ENCODE peak calls at places on chromosomes 12 and 14, in six cellular contexts. Q is mucosa of descending colon; N is HFF-Myc; I is activated CD4-positive, alpha-beta T cell treated with anti-CD3 and anti-CD28 coated beads, Interleukin-2, amount 50 U/mL, for 1 hour; F is occipital lobe; T is NCI-H226. A is an unnamed sample.

GRCh38 chr14:65334765-65335411 is 77.6 kb upstream of the FUT8 start:
- DNase-seq in Q (no peak), N (no peak), I (no peak), F (no peak), T (no peak), A (no peak)

GRCh38 chr14:102232348-102232625 is 72.7 kb downstream of the MOK start:
- DNase-seq in Q (no peak), N (no peak), I (no peak), F (no peak), T (no peak), A (no peak)

GRCh38 chr12:45415393-45415817 is 199.5 kb downstream of the ANO6 start:
- DNase-seq in Q (no peak), N (peak; percentile 98), I (no peak), F (no peak), T (peak; percentile 99), A (no peak)

GRCh38 chr12:68611094-68611818 is 557 bp downstream of the RAP1B start:
- DNase-seq in Q (peak; percentile 77), N (no peak), I (peak; percentile 33), F (peak; percentile 36), T (peak; percentile 59), A (peak; percentile 55)

GRCh38 chr14:99573000-99573330 is 31.0 kb downstream of the CCDC85C start:
- DNase-seq in Q (no peak), N (no peak), I (no peak), F (no peak), T (no peak), A (no peak)

GRCh38 chr12:82942963-82943362 is 256.3 kb downstream of the TMTC2 start:
- DNase-seq in Q (no peak), N (no peak), I (no peak), F (no peak), T (no peak), A (no peak)

GRCh38 chr12:12684375-12685106 is 11.4 kb downstream of the GPR19 start:
- DNase-seq in Q (no peak), N (no peak), I (no peak), F (peak; percentile 77), T (no peak), A (no peak)

GRCh38 chr14:36059531-36059930 is 117.0 kb downstream of the PTCSC3 start:
- DNase-seq in Q (no peak), N (no peak), I (no peak), F (no peak), T (no peak), A (no peak)

GRCh38 chr12:51531284-51531981 is 59.6 kb upstream of the SCN8A start:
- DNase-seq in Q (no peak), N (no peak), I (no peak), F (no peak), T (no peak), A (no peak)

GRCh38 chr14:58963873-58964597 is 224.4 kb upstream of the DAAM1 start:
- DNase-seq in Q (no peak), N (no peak), I (no peak), F (no peak), T (no peak), A (no peak)

GRCh38 chr14:61847861-61848260 is 85.6 kb downstream of the SNAPC1 start:
- DNase-seq in Q (no peak), N (no peak), I (no peak), F (no peak), T (no peak), A (no peak)

GRCh38 chr12:122841544-122842321 is 6.5 kb downstream of the HIP1R start:
- DNase-seq in Q (no peak), N (no peak), I (no peak), F (no peak), T (no peak), A (no peak)

GRCh38 chr14:47278233-47278842 is 397.1 kb downstream of the MDGA2 start:
- DNase-seq in Q (no peak), N (no peak), I (no peak), F (no peak), T (peak; percentile 9), A (no peak)

GRCh38 chr12:57726884-57727757 is 11.4 kb downstream of the AGAP2 start:
- DNase-seq in Q (no peak), N (no peak), I (no peak), F (no peak), T (no peak), A (no peak)

GRCh38 chr12:12214635-12215131 is 52.2 kb downstream of the LRP6 start:
- DNase-seq in Q (no peak), N (no peak), I (no peak), F (no peak), T (no peak), A (no peak)

A was measured in effector memory CD8-positive, alpha-beta T cell.